ENCODE peak calls at places on chromosome 6, in five cellular contexts. One of them, this sample, is unnamed.

GRCh38 chr6:72746276-72746675 is 124.4 kb downstream of the KCNQ5 start:
- DNase-seq in uterus: no peak
- DNase-seq in thyroid gland: no peak
- DNase-seq in lower leg skin: no peak
- DNase-seq in A549: peak
- DNase-seq in this sample: no peak

GRCh38 chr6:128179890-128180440 is 279.1 kb upstream of the THEMIS start:
- DNase-seq in thyroid gland: no peak
- DNase-seq in A549: no peak
- DNase-seq in lower leg skin: no peak
- DNase-seq in uterus: no peak
- DNase-seq in this sample: no peak

GRCh38 chr6:118280210-118280609 is 267.9 kb upstream of the PLN start:
- DNase-seq in thyroid gland: no peak
- DNase-seq in uterus: no peak
- DNase-seq in lower leg skin: no peak
- DNase-seq in A549: no peak
- DNase-seq in this sample: no peak

GRCh38 chr6:234706-235372 is 57.4 kb upstream of the DUSP22 start:
- DNase-seq in uterus: no peak
- DNase-seq in A549: no peak
- DNase-seq in lower leg skin: no peak
- DNase-seq in thyroid gland: no peak
- DNase-seq in this sample: no peak

GRCh38 chr6:5130135-5130866 is 45.2 kb downstream of the PPP1R3G start:
- DNase-seq in uterus: no peak
- DNase-seq in A549: no peak
- DNase-seq in thyroid gland: no peak
- DNase-seq in lower leg skin: no peak
- DNase-seq in this sample: no peak

GRCh38 chr6:11437824-11438459 is 99.6 kb upstream of the TMEM170B start:
- DNase-seq in lower leg skin: no peak
- DNase-seq in A549: no peak
- DNase-seq in uterus: no peak
- DNase-seq in thyroid gland: no peak
- DNase-seq in this sample: no peak

GRCh38 chr6:50602191-50602810 is 111.0 kb upstream of the TFAP2D start:
- DNase-seq in lower leg skin: no peak
- DNase-seq in A549: peak
- DNase-seq in thyroid gland: no peak
- DNase-seq in uterus: no peak
- DNase-seq in this sample: no peak

GRCh38 chr6:44731485-44732095 is 344.1 kb downstream of the CDC5L start:
- DNase-seq in uterus: no peak
- DNase-seq in A549: no peak
- DNase-seq in thyroid gland: no peak
- DNase-seq in lower leg skin: no peak
- DNase-seq in this sample: no peak

GRCh38 chr6:75098709-75099108 is 107.1 kb downstream of the COL12A1 start:
- DNase-seq in A549: peak
- DNase-seq in uterus: peak
- DNase-seq in thyroid gland: peak
- DNase-seq in lower leg skin: peak
- DNase-seq in this sample: peak

GRCh38 chr6:106084106-106084963 is 1.8 kb upstream of the PRDM1 start:
- DNase-seq in thyroid gland: peak
- DNase-seq in lower leg skin: no peak
- DNase-seq in uterus: no peak
- DNase-seq in A549: peak
- DNase-seq in this sample: no peak

GRCh38 chr6:37254881-37255280 is 2.7 kb upstream of the TBC1D22B start:
- DNase-seq in A549: no peak
- DNase-seq in thyroid gland: no peak
- DNase-seq in lower leg skin: no peak
- DNase-seq in uterus: no peak
- DNase-seq in this sample: no peak

GRCh38 chr6:130577178-130577919 is 211.5 kb downstream of the TMEM200A start:
- DNase-seq in uterus: no peak
- DNase-seq in lower leg skin: no peak
- DNase-seq in thyroid gland: no peak
- DNase-seq in A549: no peak
- DNase-seq in this sample: no peak

GRCh38 chr6:22512716-22513452 is 56.5 kb upstream of the HDGFL1 start:
- DNase-seq in uterus: no peak
- DNase-seq in thyroid gland: no peak
- DNase-seq in lower leg skin: no peak
- DNase-seq in A549: no peak
- DNase-seq in this sample: no peak

GRCh38 chr6:123829302-123829953 is 25.8 kb downstream of the NKAIN2 start:
- DNase-seq in lower leg skin: no peak
- DNase-seq in A549: peak
- DNase-seq in thyroid gland: no peak
- DNase-seq in uterus: no peak
- DNase-seq in this sample: no peak

GRCh38 chr6:99334526-99335127 is 14.8 kb downstream of the FAXC start:
- DNase-seq in uterus: no peak
- DNase-seq in lower leg skin: no peak
- DNase-seq in thyroid gland: peak
- DNase-seq in A549: peak
- DNase-seq in this sample: peak

DNA sequence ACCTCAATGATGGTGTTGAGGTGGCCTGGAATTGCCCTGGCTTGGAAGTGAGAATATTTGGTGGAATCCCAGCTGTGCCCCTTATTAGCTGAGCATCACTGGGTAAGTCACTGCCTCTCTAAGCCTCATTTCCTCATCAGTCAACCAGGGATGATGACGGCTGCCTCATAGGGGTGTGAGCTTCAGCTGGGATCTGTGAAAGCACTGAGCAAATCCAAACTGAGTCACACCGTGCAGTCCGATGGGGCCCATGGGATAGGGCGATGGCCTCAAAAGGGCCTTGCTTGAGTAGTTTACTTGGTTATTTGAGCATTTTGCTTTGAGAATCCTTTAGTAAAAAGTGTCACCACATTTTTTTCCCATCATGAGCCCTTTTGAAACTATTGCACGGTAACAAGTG is 1.1 kb downstream of the SLC22A1 start:
- DNase-seq in A549: no peak
- DNase-seq in thyroid gland: no peak
- DNase-seq in uterus: no peak
- DNase-seq in lower leg skin: no peak
- DNase-seq in this sample: no peak
- TF ChIP-seq CTCF in A549: no peak
- TF ChIP-seq CTCF in thyroid gland: no peak
- TF ChIP-seq CTCF in uterus: no peak
- TF ChIP-seq CTCF in lower leg skin: no peak
- TF ChIP-seq CTCF in this sample: no peak

DNA sequence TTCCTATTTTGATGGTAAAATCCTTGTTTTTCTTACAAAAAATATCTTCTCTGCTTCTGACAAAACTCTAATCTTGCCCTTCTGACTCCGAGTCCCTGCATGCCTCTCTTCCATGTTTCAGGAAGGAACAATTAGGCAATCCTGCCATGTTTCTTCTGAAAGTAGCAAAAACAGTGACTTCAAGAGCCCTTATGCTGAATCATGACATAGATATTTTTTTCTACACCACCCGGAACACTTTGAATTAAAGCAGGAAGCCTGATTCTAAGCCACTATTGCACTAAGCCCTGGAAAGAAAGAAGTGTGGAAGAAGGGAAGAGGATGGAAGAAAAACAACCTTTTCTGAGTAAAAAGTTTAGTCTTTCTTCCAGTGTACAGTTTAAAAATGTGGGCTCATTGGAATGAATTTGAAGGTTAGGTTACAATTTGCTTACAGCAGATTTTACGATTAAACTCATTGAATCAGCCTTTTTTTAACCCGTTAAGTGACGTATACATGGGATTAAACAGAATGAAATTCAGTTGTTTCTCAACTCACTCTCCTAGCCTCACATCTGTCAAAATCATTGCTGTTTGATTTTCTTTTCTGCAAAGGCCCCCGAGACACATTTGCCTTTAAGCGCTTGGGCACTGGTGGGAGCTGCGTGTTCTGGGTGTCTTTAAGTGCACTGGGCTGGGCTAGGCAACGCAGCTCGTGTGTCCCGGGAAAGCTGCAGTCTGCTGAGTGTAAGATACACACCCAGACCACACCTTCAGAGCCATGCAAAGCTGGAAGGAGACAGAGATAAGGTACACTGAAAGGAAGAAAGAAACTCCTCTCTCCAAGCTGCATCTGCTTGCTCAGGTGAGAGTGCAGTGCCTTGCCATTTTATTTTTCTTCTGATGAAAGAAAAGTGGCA is 159.4 kb upstream of the CITED2 start:
- DNase-seq in thyroid gland: peak
- DNase-seq in lower leg skin: no peak
- DNase-seq in A549: peak
- DNase-seq in uterus: no peak
- DNase-seq in this sample: no peak
- TF ChIP-seq POLR2A in thyroid gland: peak
- TF ChIP-seq POLR2A in lower leg skin: no peak
- TF ChIP-seq POLR2A in A549: no peak
- TF ChIP-seq POLR2A in uterus: no peak
- TF ChIP-seq POLR2A in this sample: no peak

DNA sequence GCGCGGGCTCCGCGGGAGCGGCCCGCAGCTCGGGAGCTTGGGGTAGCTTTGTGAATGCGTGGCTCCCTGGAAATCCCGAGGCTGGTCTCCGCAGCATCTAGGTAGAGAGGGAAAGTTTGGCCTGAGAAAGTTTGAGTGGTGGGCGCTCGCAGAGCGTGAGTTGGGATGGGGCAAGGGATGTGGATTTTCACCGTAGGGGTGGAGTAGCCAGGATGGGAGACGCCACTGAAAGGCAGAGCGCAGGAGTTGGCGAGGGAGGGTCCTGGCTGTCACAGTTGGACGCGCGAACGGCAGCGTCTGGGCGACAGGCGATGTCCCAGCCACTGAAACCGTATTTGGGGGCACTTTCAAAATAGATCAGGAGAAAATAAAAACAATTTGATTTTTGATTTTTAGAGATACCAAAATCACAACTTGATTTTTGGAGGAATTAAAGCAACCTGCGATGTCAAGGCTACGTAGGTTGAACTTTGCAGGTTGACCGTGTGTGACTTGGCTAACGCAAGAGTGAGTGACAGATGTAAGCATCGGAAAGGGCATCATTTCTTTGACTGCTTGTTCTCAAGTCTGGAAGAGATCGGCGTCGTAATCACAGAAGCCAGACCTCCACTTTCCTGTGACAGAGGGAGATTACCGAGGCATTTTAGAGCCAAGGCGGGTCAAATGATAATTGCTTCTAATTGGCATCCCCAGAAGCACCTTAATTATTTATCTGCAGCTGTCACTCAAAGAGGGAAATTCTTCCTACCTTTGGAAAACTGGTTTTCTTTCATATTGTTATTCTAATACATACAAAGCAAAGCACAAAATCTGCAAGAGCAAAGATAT is 646 bp downstream of the HEY2 start:
- DNase-seq in lower leg skin: no peak
- DNase-seq in thyroid gland: peak
- DNase-seq in A549: no peak
- DNase-seq in uterus: no peak
- DNase-seq in this sample: peak
- TF ChIP-seq CTCF in lower leg skin: no peak
- TF ChIP-seq CTCF in thyroid gland: no peak
- TF ChIP-seq CTCF in A549: no peak
- TF ChIP-seq CTCF in uterus: no peak
- TF ChIP-seq CTCF in this sample: no peak

GRCh38 chr6:35727935-35728662 is 8.7 kb upstream of the ARMC12 start:
- DNase-seq in thyroid gland: peak
- DNase-seq in A549: peak
- DNase-seq in lower leg skin: peak
- DNase-seq in uterus: peak
- DNase-seq in this sample: peak
- TF ChIP-seq POLR2A in thyroid gland: peak
- TF ChIP-seq POLR2A in A549: no peak
- TF ChIP-seq POLR2A in lower leg skin: no peak
- TF ChIP-seq POLR2A in uterus: peak
- TF ChIP-seq POLR2A in this sample: no peak

GRCh38 chr6:56706981-56707726 is 64.5 kb upstream of the DST start:
- DNase-seq in thyroid gland: no peak
- DNase-seq in uterus: no peak
- DNase-seq in lower leg skin: no peak
- DNase-seq in A549: no peak
- DNase-seq in this sample: no peak

GRCh38 chr6:56709650-56710049 is 67.0 kb upstream of the DST start:
- DNase-seq in thyroid gland: no peak
- DNase-seq in A549: no peak
- DNase-seq in uterus: no peak
- DNase-seq in lower leg skin: no peak
- DNase-seq in this sample: no peak

GRCh38 chr6:56710967-56711366 is 68.3 kb upstream of the DST start:
- DNase-seq in lower leg skin: no peak
- DNase-seq in uterus: no peak
- DNase-seq in thyroid gland: no peak
- DNase-seq in A549: no peak
- DNase-seq in this sample: no peak

GRCh38 chr6:56713285-56713684 is 70.6 kb upstream of the DST start:
- DNase-seq in uterus: peak
- DNase-seq in thyroid gland: peak
- DNase-seq in A549: peak
- DNase-seq in lower leg skin: no peak
- DNase-seq in this sample: no peak

GRCh38 chr6:56708810-56709597 is 66.3 kb upstream of the DST start:
- DNase-seq in uterus: no peak
- DNase-seq in thyroid gland: no peak
- DNase-seq in A549: peak
- DNase-seq in lower leg skin: no peak
- DNase-seq in this sample: no peak
- TF ChIP-seq CTCF in uterus: peak
- TF ChIP-seq CTCF in thyroid gland: peak
- TF ChIP-seq CTCF in A549: peak
- TF ChIP-seq CTCF in lower leg skin: peak
- TF ChIP-seq CTCF in this sample: peak

GRCh38 chr6:119346450-119346849 is 3.1 kb downstream of the MAN1A1 start:
- DNase-seq in thyroid gland: no peak
- DNase-seq in A549: no peak
- DNase-seq in lower leg skin: no peak
- DNase-seq in uterus: no peak
- DNase-seq in this sample: no peak
- TF ChIP-seq POLR2A in thyroid gland: no peak
- TF ChIP-seq POLR2A in A549: no peak
- TF ChIP-seq POLR2A in lower leg skin: no peak
- TF ChIP-seq POLR2A in uterus: no peak
- TF ChIP-seq POLR2A in this sample: no peak

This sample was measured in testis.